ENCODE peak calls at places on chromosomes 7 and 10, in eight cellular contexts. E is sigmoid colon, V is suprapubic skin, J is H1, Q is endothelial cell of umbilical vein, G is vagina, M is esophagus muscularis mucosa, S is breast epithelium. F is an unnamed sample. For H3K4me1, the result is how much of the 10 kb centered on the place peaks cover.

GRCh38 chr10:77494789-77495541 is 142.6 kb downstream of the KCNMA1 start:
- DNase-seq in E (no peak), V (no peak), J (no peak), Q (no peak), G (no peak), M (no peak), S (no peak), F (no peak)

GRCh38 chr7:5394264-5395105 is 29.1 kb downstream of the TNRC18 start:
- DNase-seq in E (no peak), V (no peak), J (no peak), Q (no peak), G (no peak), M (no peak), S (no peak), F (no peak)

GRCh38 chr10:92970301-92971070 is 90.1 kb upstream of the CYP26C1 start:
- DNase-seq in E (no peak), V (no peak), J (no peak), Q (no peak), G (no peak), M (no peak), S (no peak), F (no peak)

GRCh38 chr7:118836933-118837332 is 612.4 kb downstream of the ANKRD7 start:
- DNase-seq in E (no peak), V (no peak), J (no peak), Q (no peak), G (no peak), M (no peak), S (no peak), F (no peak)

GRCh38 chr7:17369686-17370426 is 71.4 kb downstream of the AHR start:
- DNase-seq in E (no peak), V (no peak), J (no peak), Q (no peak), G (no peak), M (no peak), S (no peak), F (no peak)

GRCh38 chr7:43653466-43653865 is 70.6 kb downstream of the STK17A start:
- DNase-seq in E (no peak), V (no peak), J (no peak), Q (no peak), G (no peak), M (no peak), S (no peak), F (no peak)

GRCh38 chr7:16634292-16634738 is 11.2 kb downstream of the ANKMY2 start:
- DNase-seq in E (peak), V (no peak), J (no peak), Q (no peak), G (no peak), M (no peak), S (peak), F (no peak)

GRCh38 chr10:58704226-58705200 is 191.8 kb downstream of the BICC1 start:
- DNase-seq in E (no peak), V (no peak), J (no peak), Q (no peak), G (no peak), M (no peak), S (no peak), F (no peak)

GRCh38 chr10:72263613-72264241 is 10.0 kb upstream of the DDIT4 start:
- DNase-seq in E (no peak), V (no peak), J (no peak), Q (no peak), G (no peak), M (no peak), S (peak), F (no peak)
- TF ChIP-seq POLR2AphosphoS5 in E (no peak), V (peak), J (no peak), Q (no peak), G (peak), M (peak), S (peak), F (peak)

GRCh38 chr10:52128056-52128683 is 185.9 kb upstream of the DKK1 start:
- DNase-seq in E (no peak), V (no peak), J (no peak), Q (no peak), G (no peak), M (no peak), S (no peak), F (no peak)

GRCh38 chr10:52135101-52135500 is 179.0 kb upstream of the DKK1 start:
- DNase-seq in E (no peak), V (no peak), J (no peak), Q (no peak), G (no peak), M (no peak), S (no peak), F (no peak)

GRCh38 chr10:52129410-52130178 is 184.5 kb upstream of the DKK1 start:
- DNase-seq in E (no peak), V (no peak), J (no peak), Q (no peak), G (no peak), M (no peak), S (no peak), F (no peak)
- H3K4me1 ChIP-seq in E (under half), V (under half), J (under half), Q (under half), G (under half), M (under half), S (under half), F (under half)

GRCh38 chr10:43688348-43688892 is 39.7 kb upstream of the ZNF32 start:
- DNase-seq in E (no peak), V (no peak), J (no peak), Q (no peak), G (no peak), M (no peak), S (no peak), F (peak)

GRCh38 chr10:43689618-43689954 is 40.9 kb upstream of the ZNF32 start:
- DNase-seq in E (peak), V (peak), J (no peak), Q (no peak), G (no peak), M (no peak), S (peak), F (peak)

GRCh38 chr10:43689007-43689491 is 40.4 kb upstream of the ZNF32 start:
- DNase-seq in E (peak), V (peak), J (no peak), Q (no peak), G (no peak), M (no peak), S (no peak), F (peak)

GRCh38 chr10:43691503-43691902 is 42.8 kb upstream of the ZNF32 start:
- DNase-seq in E (no peak), V (no peak), J (no peak), Q (no peak), G (no peak), M (no peak), S (no peak), F (no peak)

DNA sequence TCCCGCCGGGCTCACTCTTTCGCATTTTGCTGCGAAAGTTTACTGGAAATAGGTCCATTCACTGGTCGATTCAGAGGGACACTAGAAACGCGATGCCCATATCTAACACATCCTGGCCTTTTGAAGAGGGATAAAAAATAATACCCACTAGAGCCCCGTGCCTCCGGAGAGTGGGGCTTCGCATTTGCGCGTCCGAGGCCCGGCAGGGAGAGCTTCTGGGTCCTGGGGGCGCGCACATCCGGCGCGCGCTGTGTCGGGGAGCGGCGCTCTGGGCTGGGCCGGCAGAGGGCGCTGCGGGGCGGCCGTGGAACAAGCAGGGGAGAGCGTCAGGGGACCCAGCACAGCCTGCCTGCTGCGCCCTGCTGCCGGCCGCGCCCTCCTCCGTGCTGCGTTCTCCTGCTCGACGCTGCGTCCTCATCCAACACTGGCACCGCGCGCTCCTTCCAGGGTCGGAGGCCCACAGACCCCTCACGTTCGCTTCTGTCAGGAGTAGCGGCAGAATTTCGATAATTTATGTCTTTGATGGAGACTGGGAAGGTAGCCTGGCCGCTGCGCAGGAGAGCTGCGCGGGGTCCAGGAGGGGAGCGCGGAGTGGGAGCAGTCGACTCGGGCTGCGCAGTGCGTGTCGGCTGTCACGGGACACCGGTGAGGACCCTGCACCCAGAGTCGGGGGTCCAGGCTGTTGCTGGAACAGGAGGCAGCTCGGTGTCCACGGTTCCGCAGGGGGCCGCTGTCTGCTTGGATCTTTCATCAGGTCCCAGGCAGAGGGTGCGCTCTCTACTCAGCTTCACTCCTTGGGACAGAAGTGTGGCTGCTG is 41.5 kb upstream of the ZNF32 start:
- DNase-seq in E (peak), V (peak), J (peak), Q (peak), G (no peak), M (peak), S (peak), F (peak)
- TF ChIP-seq POLR2A in E (no peak), V (no peak), J (no peak), Q (no peak), G (no peak), M (no peak), S (no peak), F (no peak)

DNA sequence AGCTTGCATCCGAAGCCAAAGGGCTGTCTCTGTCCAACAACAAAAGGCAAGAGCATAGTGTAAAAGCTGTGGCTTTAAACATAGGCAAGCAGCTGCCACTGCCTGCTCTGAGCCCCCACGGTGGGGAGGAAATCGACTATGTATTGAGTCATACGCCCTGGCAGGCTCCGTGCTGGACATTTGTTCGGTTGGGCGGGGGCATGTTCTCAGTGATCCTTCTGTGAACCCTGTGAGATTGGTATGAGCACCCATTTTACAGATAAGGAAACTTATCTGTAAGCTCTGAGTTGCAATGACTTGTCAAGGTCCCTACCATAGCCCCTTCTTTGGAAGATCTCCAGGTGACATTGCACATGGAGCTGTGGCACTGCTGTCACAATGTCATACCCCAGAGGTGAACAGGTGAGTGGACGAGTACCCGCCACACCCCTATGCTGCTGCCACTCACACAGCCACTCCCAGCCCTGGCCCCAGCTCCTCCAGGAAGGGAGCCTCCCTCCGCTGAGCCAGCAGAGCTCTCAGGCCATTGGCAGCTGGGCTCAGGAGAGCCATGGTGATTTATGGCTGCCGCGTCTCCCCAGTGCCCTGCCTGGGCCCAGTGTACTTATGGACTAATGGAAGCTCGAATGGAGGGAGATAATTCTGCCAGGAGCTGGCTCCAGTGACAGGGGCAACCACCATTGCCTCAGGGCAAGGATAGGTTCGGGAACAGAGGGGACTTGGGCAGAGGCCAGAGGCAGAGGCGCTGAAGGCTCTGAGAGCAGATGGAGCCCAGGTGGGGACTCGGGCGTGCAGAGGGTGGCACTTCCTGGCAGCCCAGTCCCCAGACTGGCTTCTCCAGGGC is 43.7 kb downstream of the UNC5B start:
- DNase-seq in E (peak), V (no peak), J (no peak), Q (peak), G (no peak), M (no peak), S (no peak), F (no peak)
- TF ChIP-seq POLR2AphosphoS5 in E (peak), V (no peak), J (no peak), Q (peak), G (no peak), M (no peak), S (no peak), F (no peak)

DNA sequence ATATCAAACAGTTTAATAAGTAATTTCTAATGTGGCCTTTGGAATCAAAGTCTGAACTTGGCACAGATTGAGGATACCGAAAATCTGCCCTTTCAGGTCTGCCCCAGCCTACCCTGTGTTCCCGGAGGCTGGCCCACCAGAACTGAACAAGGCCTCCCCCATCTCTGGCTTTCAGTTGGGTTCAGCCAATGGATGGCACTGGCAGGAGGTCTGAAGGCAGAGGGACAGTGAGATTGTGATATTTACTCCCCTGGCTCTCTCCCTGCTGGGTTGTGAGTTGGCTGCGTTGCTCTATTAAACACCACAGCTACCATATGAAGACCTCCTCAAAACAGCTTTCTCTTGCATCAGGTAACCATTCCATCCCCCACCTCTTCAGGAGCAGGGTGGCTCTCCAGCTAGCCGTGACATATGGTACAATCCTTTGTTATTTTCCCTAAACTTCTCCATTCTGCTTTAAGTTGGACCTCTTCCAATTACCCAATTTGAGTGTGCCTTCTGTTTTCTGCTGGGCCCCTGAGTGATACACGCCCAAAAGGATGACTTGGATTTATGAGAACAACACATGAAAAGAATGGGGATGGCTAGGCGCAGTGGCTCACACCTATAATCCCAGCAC is 28.1 kb downstream of the DNMBP start:
- DNase-seq in E (no peak), V (no peak), J (no peak), Q (no peak), G (no peak), M (no peak), S (no peak), F (no peak)
- H3K4me1 ChIP-seq in E (half or more), V (half or more), J (under half), Q (half or more), G (half or more), M (under half), S (under half), F (under half)

DNA sequence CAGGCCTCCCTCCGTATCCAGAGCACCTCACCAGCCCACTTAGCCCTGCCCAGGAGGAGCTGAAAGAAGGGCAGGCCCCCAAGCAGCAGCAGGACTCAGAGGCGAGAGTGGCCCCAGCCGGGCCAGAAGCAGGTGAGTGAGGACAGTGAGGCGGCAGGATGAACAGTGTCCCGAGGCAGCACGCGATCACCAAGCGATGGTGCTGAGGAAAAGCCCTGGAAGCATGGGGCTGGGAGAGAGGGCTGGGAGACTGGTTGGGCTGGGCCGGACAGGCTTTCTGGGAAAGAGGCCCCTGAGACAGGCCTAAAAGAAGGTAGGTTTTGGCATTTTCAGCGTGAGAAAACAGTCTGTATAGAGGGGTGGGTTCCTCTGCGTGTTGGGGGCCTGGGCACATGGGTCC is 16.4 kb downstream of the ZNF783 start:
- DNase-seq in E (no peak), V (no peak), J (no peak), Q (no peak), G (no peak), M (no peak), S (no peak), F (no peak)
- TF ChIP-seq POLR2A in E (no peak), V (no peak), J (no peak), Q (no peak), G (no peak), M (no peak), S (no peak), F (no peak)

GRCh38 chr10:119268871-119269506 is 61.6 kb downstream of the GRK5 start:
- DNase-seq in E (no peak), V (no peak), J (no peak), Q (peak), G (peak), M (no peak), S (no peak), F (peak)
- TF ChIP-seq POLR2AphosphoS5 in E (no peak), V (no peak), J (no peak), Q (no peak), G (no peak), M (no peak), S (no peak), F (no peak)

DNA sequence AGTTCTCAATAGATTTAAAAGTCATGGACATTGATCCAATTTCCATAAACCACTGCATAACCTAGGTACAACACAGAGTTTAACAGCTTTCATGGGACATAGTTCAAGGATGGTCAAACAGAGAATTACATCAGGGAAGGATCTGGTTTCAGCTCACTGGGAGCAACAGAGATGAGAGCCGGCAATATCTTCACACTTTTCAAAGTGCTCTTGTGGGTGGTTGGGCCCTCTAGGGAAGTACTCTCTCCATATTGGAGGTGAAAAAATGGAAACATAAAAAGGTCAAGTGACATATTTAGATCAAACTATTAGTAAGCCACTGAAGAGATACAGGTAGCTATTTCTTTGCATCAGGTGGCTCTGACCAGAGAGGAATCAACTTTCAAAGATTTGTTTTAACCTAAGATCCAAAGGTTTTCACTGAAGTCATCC is 61.8 kb upstream of the LRRN3 start:
- DNase-seq in E (no peak), V (no peak), J (no peak), Q (no peak), G (no peak), M (no peak), S (no peak), F (no peak)
- H3K4me1 ChIP-seq in E (under half), V (under half), J (under half), Q (under half), G (under half), M (under half), S (under half), F (under half)

GRCh38 chr7:159030490-159031134 is 114.1 kb downstream of the VIPR2 start:
- DNase-seq in E (peak), V (peak), J (peak), Q (peak), G (peak), M (peak), S (peak), F (no peak)
- TF ChIP-seq POLR2A in E (no peak), V (no peak), J (no peak), Q (no peak), G (no peak), M (no peak), S (no peak), F (no peak)

GRCh38 chr10:30359373-30360206 is 10.5 kb upstream of the MTPAP start:
- DNase-seq in E (peak), V (no peak), J (peak), Q (peak), G (no peak), M (peak), S (no peak), F (peak)
- TF ChIP-seq POLR2AphosphoS5 in E (no peak), V (no peak), J (no peak), Q (no peak), G (no peak), M (no peak), S (no peak), F (no peak)

F was measured in spleen.